ENCODE peak calls at places on chromosomes 16 and 17, in nine cellular contexts. One of them, this sample, is unnamed.

GRCh38 chr17:11026903-11027302 is 189.0 kb upstream of the PIRT start:
- DNase-seq in putamen: peak; percentile 31
- DNase-seq in left cardiac atrium: no peak
- DNase-seq in heart right ventricle: no peak
- DNase-seq in ovary: no peak
- DNase-seq in stimulated activated CD8-positive, alpha-beta memory T cell treated with anti-CD3 and anti-CD28 coated beads, Interleukin-4, amount 100 ng/mL, for 4 hours: no peak
- DNase-seq in tibial artery: no peak
- DNase-seq in fibroblast of lung: no peak
- DNase-seq in lung microvascular endothelial cell: no peak
- DNase-seq in this sample: no peak

GRCh38 chr17:76107507-76107906 is 3.9 kb upstream of the EXOC7 start:
- DNase-seq in heart right ventricle: no peak
- DNase-seq in fibroblast of lung: peak; percentile 15
- DNase-seq in left cardiac atrium: no peak
- DNase-seq in tibial artery: no peak
- DNase-seq in lung microvascular endothelial cell: peak; percentile 30
- DNase-seq in putamen: no peak
- DNase-seq in ovary: no peak
- DNase-seq in stimulated activated CD8-positive, alpha-beta memory T cell treated with anti-CD3 and anti-CD28 coated beads, Interleukin-4, amount 100 ng/mL, for 4 hours: no peak
- DNase-seq in this sample: no peak

GRCh38 chr17:76384987-76385891 is 830 bp downstream of the SPHK1 start:
- DNase-seq in left cardiac atrium: peak; percentile 81
- DNase-seq in heart right ventricle: peak; percentile 45
- DNase-seq in stimulated activated CD8-positive, alpha-beta memory T cell treated with anti-CD3 and anti-CD28 coated beads, Interleukin-4, amount 100 ng/mL, for 4 hours: no peak
- DNase-seq in ovary: peak; percentile 57
- DNase-seq in tibial artery: peak; percentile 66
- DNase-seq in putamen: no peak
- DNase-seq in lung microvascular endothelial cell: peak; percentile 64
- DNase-seq in fibroblast of lung: no peak
- DNase-seq in this sample: peak; percentile 39

GRCh38 chr17:51251010-51251409 is 8.8 kb downstream of the MBTD1 start:
- DNase-seq in stimulated activated CD8-positive, alpha-beta memory T cell treated with anti-CD3 and anti-CD28 coated beads, Interleukin-4, amount 100 ng/mL, for 4 hours: no peak
- DNase-seq in left cardiac atrium: no peak
- DNase-seq in fibroblast of lung: no peak
- DNase-seq in heart right ventricle: no peak
- DNase-seq in ovary: no peak
- DNase-seq in putamen: no peak
- DNase-seq in tibial artery: no peak
- DNase-seq in lung microvascular endothelial cell: no peak
- DNase-seq in this sample: no peak

GRCh38 chr17:82710499-82711232 is 5.8 kb upstream of the FN3KRP start:
- DNase-seq in fibroblast of lung: no peak
- DNase-seq in left cardiac atrium: no peak
- DNase-seq in heart right ventricle: no peak
- DNase-seq in putamen: no peak
- DNase-seq in tibial artery: no peak
- DNase-seq in ovary: no peak
- DNase-seq in stimulated activated CD8-positive, alpha-beta memory T cell treated with anti-CD3 and anti-CD28 coated beads, Interleukin-4, amount 100 ng/mL, for 4 hours: no peak
- DNase-seq in lung microvascular endothelial cell: no peak
- DNase-seq in this sample: no peak

GRCh38 chr17:57612202-57613071 is 132.7 kb downstream of the CCDC182 start:
- DNase-seq in left cardiac atrium: no peak
- DNase-seq in stimulated activated CD8-positive, alpha-beta memory T cell treated with anti-CD3 and anti-CD28 coated beads, Interleukin-4, amount 100 ng/mL, for 4 hours: no peak
- DNase-seq in lung microvascular endothelial cell: peak; percentile 83
- DNase-seq in heart right ventricle: no peak
- DNase-seq in tibial artery: no peak
- DNase-seq in ovary: no peak
- DNase-seq in fibroblast of lung: no peak
- DNase-seq in putamen: no peak
- DNase-seq in this sample: no peak

GRCh38 chr17:72305964-72306551 is 185.2 kb downstream of the SOX9 start:
- DNase-seq in tibial artery: peak; percentile 57
- DNase-seq in heart right ventricle: no peak
- DNase-seq in ovary: no peak
- DNase-seq in fibroblast of lung: peak; percentile 51
- DNase-seq in lung microvascular endothelial cell: no peak
- DNase-seq in putamen: no peak
- DNase-seq in stimulated activated CD8-positive, alpha-beta memory T cell treated with anti-CD3 and anti-CD28 coated beads, Interleukin-4, amount 100 ng/mL, for 4 hours: no peak
- DNase-seq in left cardiac atrium: peak; percentile 29
- DNase-seq in this sample: no peak

GRCh38 chr17:65660947-65661346 is 99.5 kb upstream of the AXIN2 start:
- DNase-seq in heart right ventricle: no peak
- DNase-seq in putamen: no peak
- DNase-seq in lung microvascular endothelial cell: peak; percentile 60
- DNase-seq in stimulated activated CD8-positive, alpha-beta memory T cell treated with anti-CD3 and anti-CD28 coated beads, Interleukin-4, amount 100 ng/mL, for 4 hours: no peak
- DNase-seq in fibroblast of lung: peak; percentile 57
- DNase-seq in tibial artery: no peak
- DNase-seq in ovary: no peak
- DNase-seq in left cardiac atrium: no peak
- DNase-seq in this sample: peak; percentile 59

GRCh38 chr17:41919840-41920579 is 1.3 kb upstream of the ACLY start:
- DNase-seq in fibroblast of lung: peak; percentile 60
- DNase-seq in heart right ventricle: no peak
- DNase-seq in putamen: no peak
- DNase-seq in left cardiac atrium: no peak
- DNase-seq in stimulated activated CD8-positive, alpha-beta memory T cell treated with anti-CD3 and anti-CD28 coated beads, Interleukin-4, amount 100 ng/mL, for 4 hours: no peak
- DNase-seq in ovary: peak; percentile 51
- DNase-seq in lung microvascular endothelial cell: no peak
- DNase-seq in tibial artery: no peak
- DNase-seq in this sample: no peak

GRCh38 chr16:50666658-50667496 is 14.2 kb downstream of the SNX20 start:
- DNase-seq in heart right ventricle: no peak
- DNase-seq in stimulated activated CD8-positive, alpha-beta memory T cell treated with anti-CD3 and anti-CD28 coated beads, Interleukin-4, amount 100 ng/mL, for 4 hours: no peak
- DNase-seq in fibroblast of lung: no peak
- DNase-seq in tibial artery: no peak
- DNase-seq in ovary: no peak
- DNase-seq in left cardiac atrium: no peak
- DNase-seq in putamen: no peak
- DNase-seq in lung microvascular endothelial cell: no peak
- DNase-seq in this sample: no peak

This sample was measured in foreskin melanocyte.